ENCODE peak calls at places on chromosomes 2 and 18, in four cellular contexts. R is Calu3, P is kidney, X is cardiac fibroblast. O is an unnamed sample.

GRCh38 chr18:5064846-5065245 is 132.2 kb downstream of the AKAIN1 start:
- DNase-seq in R (no peak), P (no peak), X (no peak), O (no peak)

GRCh38 chr2:72722492-72723090 is 103.2 kb downstream of the EXOC6B start:
- DNase-seq in R (no peak), P (no peak), X (peak; percentile 57), O (no peak)

GRCh38 chr2:227326783-227327182 is 1.7 kb downstream of the MFF start:
- DNase-seq in R (no peak), P (no peak), X (peak; percentile 6), O (no peak)

GRCh38 chr2:216370961-216371633 is 1.2 kb downstream of the MARCHF4 start:
- DNase-seq in R (no peak), P (peak; percentile 65), X (no peak), O (no peak)

GRCh38 chr2:65435625-65436168 is 3.3 kb upstream of the SPRED2 start:
- DNase-seq in R (peak; percentile 86), P (peak; percentile 96), X (peak; percentile 84), O (peak; percentile 83)

GRCh38 chr2:43114210-43114609 is 112.2 kb downstream of the ZFP36L2 start:
- DNase-seq in R (peak; percentile 39), P (no peak), X (peak; percentile 80), O (no peak)

GRCh38 chr2:64354857-64355680 is 98.9 kb upstream of the LGALSL start:
- DNase-seq in R (no peak), P (no peak), X (peak; percentile 81), O (no peak)

GRCh38 chr2:1605102-1605501 is 139.2 kb downstream of the PXDN start:
- DNase-seq in R (no peak), P (peak; percentile 66), X (peak; percentile 80), O (no peak)

GRCh38 chr2:134926231-134926931 is 7.8 kb downstream of the CCNT2 start:
- DNase-seq in R (no peak), P (no peak), X (peak; percentile 17), O (no peak)

GRCh38 chr2:241110089-241110606 is 8.1 kb upstream of the MTERF4 start:
- DNase-seq in R (no peak), P (no peak), X (no peak), O (no peak)

GRCh38 chr2:2664989-2665833 is 334.1 kb upstream of the MYT1L start:
- DNase-seq in R (no peak), P (no peak), X (no peak), O (no peak)

GRCh38 chr2:224436634-224437033 is 34.7 kb upstream of the FAM124B start:
- DNase-seq in R (no peak), P (no peak), X (peak; percentile 21), O (no peak)

GRCh38 chr2:110883401-110883800 is 151.0 kb downstream of the ACOXL start:
- DNase-seq in R (no peak), P (no peak), X (peak; percentile 37), O (no peak)

GRCh38 chr2:20439503-20439902 is 7.4 kb upstream of the RHOB start:
- DNase-seq in R (no peak), P (no peak), X (peak; percentile 43), O (no peak)

GRCh38 chr2:20487030-20487391 is 40.1 kb downstream of the RHOB start:
- DNase-seq in R (no peak), P (no peak), X (no peak), O (peak; percentile 52)

GRCh38 chr2:189369566-189369965 is 71.7 kb upstream of the WDR75 start:
- DNase-seq in R (peak; percentile 13), P (no peak), X (peak; percentile 92), O (no peak)

GRCh38 chr2:1168856-1169255 is 218.2 kb downstream of the SNTG2 start:
- DNase-seq in R (no peak), P (no peak), X (no peak), O (no peak)

GRCh38 chr2:25323042-25323514 is 18.6 kb downstream of the DNMT3A start:
- DNase-seq in R (no peak), P (no peak), X (peak; percentile 34), O (no peak)

GRCh38 chr2:84849271-84849952 is 31.5 kb downstream of the TRABD2A start:
- DNase-seq in R (no peak), P (no peak), X (no peak), O (no peak)

GRCh38 chr18:853471-853870 is 41.4 kb upstream of the YES1 start:
- DNase-seq in R (no peak), P (no peak), X (no peak), O (no peak)

GRCh38 chr2:6864938-6865345 is 765 bp downstream of the CMPK2 start:
- DNase-seq in R (no peak), P (peak; percentile 84), X (no peak), O (no peak)

GRCh38 chr2:105409717-105410116 is 10.9 kb upstream of the FHL2 start:
- DNase-seq in R (no peak), P (peak; percentile 83), X (peak; percentile 65), O (peak; percentile 94)

GRCh38 chr2:130949954-130950353 is 113.2 kb downstream of the ARHGEF4 start:
- DNase-seq in R (no peak), P (no peak), X (no peak), O (no peak)

GRCh38 chr2:218320704-218321336 is 28.5 kb upstream of the TMBIM1 start:
- DNase-seq in R (no peak), P (no peak), X (no peak), O (no peak)

DNA sequence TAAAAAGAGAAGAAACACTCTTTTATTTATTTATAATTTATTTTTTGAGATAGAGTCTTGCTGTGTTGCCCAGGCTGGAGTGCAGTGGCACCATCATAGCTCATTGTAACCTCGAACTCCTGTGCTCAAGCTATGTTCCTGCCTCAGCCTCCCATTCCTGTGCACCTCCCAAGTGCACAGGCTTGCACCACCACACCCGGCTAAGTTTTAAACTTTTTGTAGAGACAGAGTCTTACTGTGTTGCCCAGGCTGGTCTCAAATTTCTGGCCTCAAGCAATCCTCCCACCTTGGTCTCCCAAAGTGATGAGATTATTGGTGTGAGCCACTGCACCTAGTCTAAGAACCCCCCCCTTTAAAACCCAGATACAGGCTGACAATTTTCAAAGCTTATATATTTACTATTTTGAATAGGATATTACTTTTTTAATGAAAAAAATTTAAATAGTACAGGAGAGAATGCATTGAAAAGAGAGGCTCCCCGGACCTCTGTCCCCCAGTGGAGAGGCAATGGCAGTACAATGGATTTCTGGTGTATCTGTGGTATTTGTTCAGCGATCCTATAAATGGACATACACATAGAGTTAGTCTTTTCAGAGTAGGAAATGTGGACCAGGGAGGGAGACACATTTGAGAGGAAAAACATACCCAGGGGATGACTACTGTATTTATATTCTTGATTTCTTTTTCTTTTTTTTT is 48.1 kb upstream of the CNOT11 start:
- DNase-seq in R (no peak), P (no peak), X (peak; percentile 19), O (no peak)
- TF ChIP-seq CTCF in R (no peak), P (no peak), X (peak; percentile 25), O (no peak)

DNA sequence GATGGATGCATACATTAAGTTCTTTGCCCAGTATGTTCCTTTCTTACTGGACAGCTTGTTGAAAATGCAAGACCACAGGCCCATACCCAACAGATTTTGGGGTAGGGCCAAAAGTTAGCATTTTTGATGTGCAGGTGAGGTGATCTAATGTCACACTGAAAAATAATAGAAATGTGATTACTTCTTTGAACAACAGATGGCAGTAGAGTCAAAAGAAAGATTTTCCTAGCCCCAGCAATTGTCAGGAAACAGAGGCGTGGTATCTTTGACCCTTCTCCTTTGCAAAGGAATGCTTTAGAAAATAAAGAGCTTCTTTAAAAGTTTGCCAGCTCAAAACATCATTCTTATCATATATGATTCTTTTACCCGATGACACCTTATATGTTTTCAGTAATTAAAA is 343.6 kb upstream of the SYT4 start:
- DNase-seq in R (peak; percentile 3), P (no peak), X (peak; percentile 48), O (no peak)
- TF ChIP-seq CTCF in R (peak; percentile 40), P (peak; percentile 51), X (peak; percentile 35), O (peak; percentile 50)

GRCh38 chr2:10142640-10142965 is 20.1 kb downstream of the RRM2 start:
- DNase-seq in R (no peak), P (no peak), X (no peak), O (no peak)

GRCh38 chr2:10137053-10137843 is 14.7 kb downstream of the RRM2 start:
- DNase-seq in R (no peak), P (no peak), X (peak; percentile 19), O (no peak)

GRCh38 chr2:10141736-10142639 is 19.4 kb downstream of the RRM2 start:
- DNase-seq in R (peak; percentile 47), P (no peak), X (peak; percentile 14), O (no peak)

GRCh38 chr2:10139536-10139935 is 17.0 kb downstream of the RRM2 start:
- DNase-seq in R (no peak), P (no peak), X (no peak), O (no peak)

DNA sequence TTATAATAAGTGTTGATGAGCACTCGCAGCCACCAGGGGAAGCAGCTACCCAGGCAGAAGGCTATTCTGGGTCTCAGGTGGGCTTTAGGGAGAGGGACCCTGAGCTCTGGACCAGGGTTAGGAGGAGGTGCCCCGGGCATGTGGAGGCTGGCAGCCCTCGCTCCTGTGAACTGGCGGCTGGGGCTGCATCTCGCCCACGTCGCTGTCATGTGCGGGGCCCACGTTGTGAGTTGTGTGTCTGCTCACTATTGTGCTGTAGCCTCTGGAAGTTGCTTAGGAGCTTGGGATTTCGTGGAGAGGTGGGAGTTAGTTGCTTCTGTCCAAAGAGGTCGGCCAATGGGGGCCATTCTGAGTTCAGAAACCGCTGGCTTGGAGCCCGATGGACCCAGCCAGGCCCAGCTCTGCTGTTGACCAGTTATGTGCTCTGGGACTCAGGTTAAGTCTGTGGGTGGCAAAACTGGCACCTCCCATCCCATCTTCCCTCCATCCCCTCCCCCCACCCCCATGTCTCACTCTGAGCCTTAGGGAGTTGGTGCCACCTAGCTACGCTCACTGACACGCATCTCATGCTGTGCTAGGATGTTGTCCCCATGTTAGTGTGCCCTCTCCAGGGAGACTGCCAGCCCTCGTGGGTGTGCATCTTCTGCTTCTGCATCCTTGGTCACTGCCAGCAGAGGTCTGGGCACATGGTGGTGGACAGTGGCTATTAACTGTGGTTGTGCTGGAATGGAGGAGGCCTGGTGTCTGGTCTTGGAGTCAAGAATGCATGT is 18.5 kb downstream of the RRM2 start:
- DNase-seq in R (no peak), P (no peak), X (no peak), O (no peak)
- TF ChIP-seq CTCF in R (no peak), P (no peak), X (no peak), O (no peak)

GRCh38 chr2:145595296-145595695 is 1075.4 kb upstream of the ZEB2 start:
- DNase-seq in R (no peak), P (no peak), X (peak; percentile 56), O (no peak)

GRCh38 chr2:145597011-145597410 is 1077.1 kb upstream of the ZEB2 start:
- DNase-seq in R (no peak), P (no peak), X (no peak), O (no peak)

GRCh38 chr2:145592362-145592761 is 1072.4 kb upstream of the ZEB2 start:
- DNase-seq in R (no peak), P (no peak), X (peak; percentile 58), O (no peak)

GRCh38 chr2:145593280-145593679 is 1073.4 kb upstream of the ZEB2 start:
- DNase-seq in R (no peak), P (no peak), X (no peak), O (no peak)

DNA sequence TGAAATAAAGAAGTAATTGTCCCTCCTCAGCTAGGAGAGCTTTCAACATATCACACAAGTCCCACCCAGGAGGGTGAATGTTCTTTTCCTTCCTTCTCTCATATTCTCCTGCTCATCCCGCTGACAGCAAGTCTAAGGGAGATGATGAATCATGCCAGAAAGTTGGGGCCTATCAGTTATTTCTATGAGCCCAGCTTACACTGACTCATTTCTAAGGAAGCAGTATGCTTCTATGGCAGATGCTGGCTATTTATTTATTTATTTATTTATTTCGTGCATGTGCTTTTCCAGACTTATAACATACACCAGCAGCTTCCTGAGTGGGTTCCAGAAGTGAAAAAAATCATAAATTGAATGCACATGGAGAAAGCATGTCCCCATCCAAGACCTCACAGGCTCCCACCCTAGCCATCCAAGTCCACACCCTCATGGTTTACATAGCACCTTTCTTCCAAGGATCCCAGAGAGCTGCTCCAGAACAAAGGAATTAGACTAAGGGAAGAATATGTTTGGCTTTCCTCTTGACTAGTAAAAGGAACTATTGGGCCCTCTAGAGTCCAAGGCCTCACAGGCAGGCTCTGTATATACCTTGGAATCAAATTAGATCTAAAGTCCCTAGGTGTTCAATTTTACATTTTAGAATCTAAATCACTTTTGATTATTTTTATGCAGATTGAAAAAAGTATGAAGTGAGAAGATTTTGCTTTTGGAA is 1074.2 kb upstream of the ZEB2 start:
- DNase-seq in R (peak; percentile 1), P (no peak), X (peak; percentile 94), O (no peak)
- TF ChIP-seq CTCF in R (no peak), P (no peak), X (peak; percentile 8), O (no peak)

O was measured in tibial artery.